ENCODE peak calls at places on chromosomes 6 and 20, in eight cellular contexts. R, G, P, Y, N, S, F and C are unnamed samples.

GRCh38 chr6:112202639-112203341 is 51.6 kb downstream of the LAMA4 start:
- DNase-seq in N (no peak), F (no peak), P (no peak), S (peak), Y (no peak), R (no peak), G (no peak), C (peak)

GRCh38 chr6:122007366-122007765 is 392.1 kb upstream of the HSF2 start:
- DNase-seq in P (no peak), Y (no peak), S (no peak), R (no peak), G (no peak), F (no peak), N (no peak), C (no peak)

GRCh38 chr6:15715060-15715459 is 52.2 kb upstream of the DTNBP1 start:
- DNase-seq in N (no peak), R (no peak), S (no peak), P (no peak), F (no peak), Y (no peak), G (no peak), C (no peak)

GRCh38 chr20:47989957-47990356 is 204.7 kb upstream of the SULF2 start:
- DNase-seq in P (no peak), R (no peak), Y (no peak), S (peak), F (no peak), G (no peak), N (peak), C (peak)

GRCh38 chr6:132812255-132812732 is 2.1 kb upstream of the RPS12 start:
- DNase-seq in F (no peak), N (no peak), P (no peak), Y (no peak), R (peak), S (no peak), G (no peak), C (peak)

GRCh38 chr6:41941280-41942044 is at the start of gene CCND3:
- DNase-seq in N (peak), F (peak), R (peak), S (peak), P (peak), G (peak), Y (peak), C (peak)

GRCh38 chr6:148307400-148307799 is 35.2 kb upstream of the SASH1 start:
- DNase-seq in N (peak), R (no peak), S (no peak), P (no peak), G (no peak), F (no peak), Y (no peak), C (no peak)

GRCh38 chr20:19673575-19673974 is 84.5 kb upstream of the RIN2 start:
- DNase-seq in R (no peak), S (no peak), Y (no peak), G (no peak), P (no peak), F (no peak), N (peak), C (no peak)

GRCh38 chr6:146891615-146892265 is 293.0 kb downstream of the ADGB start:
- DNase-seq in R (no peak), S (no peak), P (no peak), G (no peak), N (no peak), F (no peak), Y (no peak), C (no peak)

GRCh38 chr6:119669228-119669627 is 319.7 kb upstream of the MAN1A1 start:
- DNase-seq in S (no peak), P (no peak), R (no peak), N (no peak), Y (no peak), G (no peak), F (no peak), C (no peak)

GRCh38 chr6:106194949-106195919 is 109.1 kb downstream of the PRDM1 start:
- DNase-seq in Y (no peak), G (no peak), N (peak), F (no peak), P (no peak), R (peak), S (no peak), C (no peak)

GRCh38 chr6:68114648-68115047 is 520.4 kb upstream of the ADGRB3 start:
- DNase-seq in P (no peak), R (no peak), N (no peak), F (no peak), G (no peak), S (no peak), Y (no peak), C (no peak)

GRCh38 chr6:44126320-44127149 is 717 bp downstream of the MRPL14 start:
- DNase-seq in P (peak), N (peak), F (peak), Y (peak), G (no peak), S (peak), R (peak), C (peak)

GRCh38 chr20:40442181-40442963 is 246.7 kb downstream of the MAFB start:
- DNase-seq in Y (no peak), F (no peak), P (no peak), S (peak), G (no peak), N (peak), R (no peak), C (no peak)

GRCh38 chr6:150238294-150238693 is 95.5 kb downstream of the PPP1R14C start:
- DNase-seq in Y (no peak), P (no peak), N (peak), S (no peak), F (no peak), G (peak), R (no peak), C (no peak)

GRCh38 chr6:12071064-12071615 is 59.0 kb downstream of the HIVEP1 start:
- DNase-seq in Y (no peak), S (no peak), N (peak), G (no peak), P (no peak), F (no peak), R (no peak), C (no peak)

GRCh38 chr6:16481680-16482079 is 243.3 kb downstream of the GMPR start:
- DNase-seq in S (no peak), F (no peak), N (no peak), R (peak), Y (no peak), G (no peak), P (no peak), C (no peak)

GRCh38 chr6:28910901-28911680 is 12.7 kb downstream of the TRIM27 start:
- DNase-seq in P (no peak), G (no peak), Y (no peak), N (no peak), S (no peak), R (no peak), F (no peak), C (no peak)

GRCh38 chr6:151722342-151722741 is 85.1 kb upstream of the ESR1 start:
- DNase-seq in F (no peak), P (no peak), S (no peak), N (no peak), G (no peak), Y (no peak), R (no peak), C (no peak)

GRCh38 chr20:8127553-8128255 is 4.4 kb upstream of the PLCB1 start:
- DNase-seq in Y (no peak), S (no peak), P (no peak), F (no peak), N (no peak), R (no peak), G (no peak), C (no peak)

GRCh38 chr6:37004044-37004984 is 1.1 kb upstream of the FGD2 start:
- DNase-seq in R (no peak), S (no peak), Y (no peak), N (no peak), F (peak), P (no peak), G (no peak), C (no peak)

GRCh38 chr6:12791371-12791770 is 74.8 kb downstream of the PHACTR1 start:
- DNase-seq in R (no peak), Y (no peak), N (no peak), F (no peak), S (no peak), P (no peak), G (no peak), C (no peak)

GRCh38 chr6:1872649-1873131 is 263.0 kb downstream of the FOXC1 start:
- DNase-seq in F (no peak), S (peak), P (peak), N (no peak), R (no peak), G (no peak), Y (peak), C (no peak)

GRCh38 chr20:43750774-43751166 is 24.0 kb upstream of the GTSF1L start:
- DNase-seq in R (no peak), P (no peak), Y (no peak), N (no peak), G (no peak), F (no peak), S (no peak), C (no peak)

GRCh38 chr20:39825950-39826349 is 863.1 kb downstream of the MAFB start:
- DNase-seq in Y (no peak), S (no peak), F (no peak), G (no peak), P (no peak), R (no peak), N (no peak), C (no peak)

GRCh38 chr6:123022980-123023379 is 26.9 kb downstream of the CLVS2 start:
- DNase-seq in G (no peak), N (peak), F (no peak), S (no peak), P (no peak), R (no peak), Y (no peak), C (peak)

GRCh38 chr20:34708621-34709043 is 4.5 kb downstream of the TP53INP2 start:
- DNase-seq in R (peak), F (peak), S (no peak), P (peak), G (peak), N (peak), Y (no peak), C (no peak)

GRCh38 chr20:33005132-33005566 is 916 bp upstream of the SUN5 start:
- DNase-seq in Y (no peak), F (no peak), R (peak), S (no peak), P (no peak), G (no peak), N (peak), C (no peak)

GRCh38 chr6:218153-219018 is 73.9 kb upstream of the DUSP22 start:
- DNase-seq in R (no peak), P (no peak), N (no peak), G (no peak), Y (no peak), F (peak), S (no peak), C (peak)

GRCh38 chr6:128452713-128453112 is 67.7 kb downstream of the PTPRK start:
- DNase-seq in N (no peak), F (no peak), P (no peak), G (no peak), R (no peak), S (no peak), Y (no peak), C (no peak)

GRCh38 chr20:44151621-44152416 is 35.2 kb downstream of the JPH2 start:
- DNase-seq in S (no peak), Y (no peak), P (no peak), G (no peak), N (peak), R (no peak), F (no peak), C (no peak)

GRCh38 chr6:17107768-17108325 is 6.0 kb downstream of the STMND1 start:
- DNase-seq in N (no peak), S (no peak), P (no peak), F (no peak), Y (no peak), G (no peak), R (no peak), C (no peak)

GRCh38 chr6:155121699-155122098 is 126.6 kb downstream of the TIAM2 start:
- DNase-seq in Y (no peak), S (no peak), G (no peak), P (no peak), N (no peak), R (no peak), F (no peak), C (no peak)

GRCh38 chr6:164563866-164564265 is 745.5 kb downstream of the C6orf118 start:
- DNase-seq in Y (no peak), P (no peak), F (no peak), N (no peak), R (no peak), S (no peak), G (no peak), C (no peak)

GRCh38 chr6:2943564-2943955 is 27.8 kb downstream of the SERPINB6 start:
- DNase-seq in S (no peak), F (peak), P (no peak), N (no peak), Y (no peak), G (peak), R (no peak), C (no peak)

GRCh38 chr20:64258071-64258823 is 2.7 kb downstream of the PCMTD2 start:
- DNase-seq in S (no peak), P (no peak), F (no peak), R (no peak), N (no peak), Y (no peak), G (no peak), C (no peak)

GRCh38 chr6:96917098-96917497 is 7.4 kb upstream of the KLHL32 start:
- DNase-seq in P (no peak), F (no peak), N (no peak), G (no peak), Y (no peak), R (no peak), S (no peak), C (no peak)

GRCh38 chr6:101722991-101723579 is 329.6 kb downstream of the GRIK2 start:
- DNase-seq in P (no peak), Y (peak), N (no peak), R (no peak), S (peak), F (no peak), G (no peak), C (peak)